ENCODE peak calls at places on chromosomes 13 and 19, in eight cellular contexts. G is NCI-H345; H is HuH-7; N is nephron progenitor cell; R is RPMI8226; B is PC-9; M is stimulated activated CD8-positive, alpha-beta memory T cell treated with anti-CD3 and anti-CD28 coated beads, Interleukin-2, amount 100 ng/mL, for 48 hours; Z is substantia nigra. D is an unnamed sample.
A peak's percentile ranks its signal among the peaks of the same experiment; 100 is the strongest.

GRCh38 chr13:53028637-53029121 is at the start of gene OLFM4:
- DNase-seq in G (no peak), H (no peak), N (no peak), R (no peak), B (no peak), M (no peak), Z (no peak), D (no peak)

GRCh38 chr19:30070970-30071632 is 129.1 kb downstream of the URI1 start:
- DNase-seq in G (no peak), H (no peak), N (no peak), R (no peak), B (no peak), M (no peak), Z (no peak), D (no peak)

GRCh38 chr19:58381460-58382220 is 810 bp upstream of the ZNF837 start:
- DNase-seq in G (no peak), H (no peak), N (peak; percentile 22), R (no peak), B (no peak), M (no peak), Z (no peak), D (no peak)

GRCh38 chr13:19185086-19185864 is 3.7 kb upstream of the TUBA3C start:
- DNase-seq in G (no peak), H (no peak), N (no peak), R (no peak), B (no peak), M (no peak), Z (no peak), D (no peak)

GRCh38 chr13:94984974-94985373 is 272.6 kb upstream of the SOX21 start:
- DNase-seq in G (no peak), H (no peak), N (no peak), R (no peak), B (no peak), M (no peak), Z (no peak), D (no peak)

GRCh38 chr19:35342430-35342829 is 5.3 kb upstream of the FFAR1 start:
- DNase-seq in G (no peak), H (no peak), N (no peak), R (no peak), B (no peak), M (no peak), Z (no peak), D (no peak)

GRCh38 chr19:35248310-35249145 is at the start of gene LSR:
- DNase-seq in G (peak; percentile 100), H (peak; percentile 96), N (peak; percentile 75), R (peak; percentile 93), B (peak; percentile 84), M (peak; percentile 48), Z (no peak), D (no peak)

GRCh38 chr19:17138937-17139598 is 63.5 kb downstream of the MYO9B start:
- DNase-seq in G (no peak), H (no peak), N (no peak), R (no peak), B (no peak), M (no peak), Z (no peak), D (no peak)

GRCh38 chr13:78881746-78882145 is 222.8 kb upstream of the OBI1 start:
- DNase-seq in G (peak; percentile 92), H (no peak), N (no peak), R (no peak), B (no peak), M (no peak), Z (no peak), D (no peak)

GRCh38 chr19:5949792-5950305 is 28.1 kb downstream of the RANBP3 start:
- DNase-seq in G (peak; percentile 69), H (no peak), N (no peak), R (peak; percentile 66), B (no peak), M (no peak), Z (no peak), D (no peak)

GRCh38 chr19:3463039-3463958 is 17.0 kb downstream of the SMIM24 start:
- DNase-seq in G (no peak), H (no peak), N (peak; percentile 50), R (no peak), B (no peak), M (no peak), Z (no peak), D (no peak)

GRCh38 chr19:40089462-40089861 is 1.3 kb downstream of the ZNF780A start:
- DNase-seq in G (no peak), H (no peak), N (no peak), R (no peak), B (no peak), M (no peak), Z (no peak), D (no peak)

GRCh38 chr19:18086590-18087138 is at the start of gene IL12RB1:
- DNase-seq in G (no peak), H (no peak), N (no peak), R (peak; percentile 51), B (no peak), M (peak; percentile 39), Z (no peak), D (no peak)

GRCh38 chr13:27792393-27793218 is at the start of gene GSX1:
- DNase-seq in G (peak; percentile 10), H (peak; percentile 73), N (peak; percentile 90), R (peak; percentile 54), B (no peak), M (peak; percentile 35), Z (peak; percentile 39), D (peak; percentile 59)

GRCh38 chr13:63938851-63939250 is 2523.2 kb upstream of the PCDH20 start:
- DNase-seq in G (no peak), H (no peak), N (no peak), R (no peak), B (no peak), M (no peak), Z (no peak), D (no peak)

GRCh38 chr13:90534617-90535340 is 812.7 kb upstream of the MIR17HG start:
- DNase-seq in G (no peak), H (no peak), N (no peak), R (no peak), B (no peak), M (no peak), Z (no peak), D (no peak)

GRCh38 chr19:1386945-1387683 is 3.4 kb downstream of the NDUFS7 start:
- DNase-seq in G (no peak), H (no peak), N (no peak), R (no peak), B (no peak), M (no peak), Z (no peak), D (no peak)

GRCh38 chr13:22357132-22357531 is 686.3 kb downstream of the FGF9 start:
- DNase-seq in G (no peak), H (no peak), N (no peak), R (no peak), B (no peak), M (no peak), Z (no peak), D (peak; percentile 2)

GRCh38 chr13:53237696-53238095 is 209.1 kb downstream of the OLFM4 start:
- DNase-seq in G (no peak), H (no peak), N (no peak), R (no peak), B (no peak), M (no peak), Z (no peak), D (no peak)

GRCh38 chr19:3162418-3163229 is 15.9 kb upstream of the S1PR4 start:
- DNase-seq in G (no peak), H (no peak), N (no peak), R (peak; percentile 56), B (no peak), M (no peak), Z (no peak), D (no peak)

GRCh38 chr19:49971991-49972401 is 11.0 kb upstream of the SIGLEC11 start:
- DNase-seq in G (no peak), H (no peak), N (no peak), R (no peak), B (no peak), M (no peak), Z (no peak), D (no peak)

GRCh38 chr13:102968572-102969228 is 97.5 kb downstream of the SLC10A2 start:
- DNase-seq in G (no peak), H (peak; percentile 23), N (no peak), R (no peak), B (no peak), M (no peak), Z (no peak), D (no peak)

GRCh38 chr19:33486936-33487793 is 34.4 kb downstream of the PEPD start:
- DNase-seq in G (no peak), H (no peak), N (no peak), R (no peak), B (no peak), M (no peak), Z (no peak), D (peak; percentile 59)

GRCh38 chr13:112755331-112755730 is 65.5 kb downstream of the ATP11A start:
- DNase-seq in G (no peak), H (no peak), N (no peak), R (no peak), B (no peak), M (no peak), Z (no peak), D (no peak)

GRCh38 chr13:51258612-51259358 is 36.6 kb downstream of the FAM124A start:
- DNase-seq in G (no peak), H (no peak), N (peak; percentile 47), R (no peak), B (no peak), M (no peak), Z (no peak), D (no peak)

GRCh38 chr13:26323764-26324163 is 69.8 kb downstream of the CDK8 start:
- DNase-seq in G (no peak), H (no peak), N (no peak), R (no peak), B (no peak), M (no peak), Z (no peak), D (no peak)

GRCh38 chr13:44739120-44739519 is 163.0 kb upstream of the TSC22D1 start:
- DNase-seq in G (no peak), H (no peak), N (no peak), R (no peak), B (no peak), M (no peak), Z (no peak), D (no peak)

GRCh38 chr13:35474551-35474950 is 1.9 kb downstream of the MAB21L1 start:
- DNase-seq in G (no peak), H (no peak), N (peak; percentile 2), R (no peak), B (no peak), M (no peak), Z (no peak), D (peak; percentile 10)

GRCh38 chr13:39297664-39298171 is 259.5 kb downstream of the NHLRC3 start:
- DNase-seq in G (no peak), H (no peak), N (no peak), R (no peak), B (no peak), M (no peak), Z (no peak), D (no peak)

GRCh38 chr19:54153731-54154326 is 5.7 kb downstream of the LENG1 start:
- DNase-seq in G (no peak), H (no peak), N (no peak), R (no peak), B (peak; percentile 28), M (no peak), Z (no peak), D (no peak)

GRCh38 chr13:113836917-113837553 is 26.8 kb downstream of the GAS6 start:
- DNase-seq in G (peak; percentile 53), H (no peak), N (no peak), R (peak; percentile 43), B (no peak), M (no peak), Z (no peak), D (no peak)